ENCODE peak calls at places on chromosomes 6 and 20, in four cellular contexts. U is K562, Z is GM12878, I is HepG2. J is an unnamed sample.

GRCh38 chr20:48292806-48293205 is 507.5 kb upstream of the SULF2 start:
- DNase-seq in U (no peak), Z (no peak), I (no peak), J (peak; percentile 76)

GRCh38 chr6:64777941-64778785 is 928.9 kb downstream of the EYS start:
- DNase-seq in U (no peak), Z (no peak), I (no peak), J (no peak)

GRCh38 chr20:63087872-63088680 is 81.3 kb upstream of the BHLHE23 start:
- DNase-seq in U (no peak), Z (no peak), I (no peak), J (no peak)

GRCh38 chr6:52649521-52649920 is 21.4 kb upstream of the TMEM14A start:
- DNase-seq in U (no peak), Z (no peak), I (no peak), J (no peak)

GRCh38 chr6:37717836-37718251 is 20.2 kb upstream of the MDGA1 start:
- DNase-seq in U (no peak), Z (no peak), I (no peak), J (no peak)

GRCh38 chr6:71209626-71210025 is 79.0 kb upstream of the OGFRL1 start:
- DNase-seq in U (no peak), Z (no peak), I (no peak), J (no peak)

GRCh38 chr6:162964703-162965140 is 236.9 kb downstream of the PACRG start:
- DNase-seq in U (no peak), Z (no peak), I (no peak), J (no peak)

GRCh38 chr20:22339091-22339881 is 245.1 kb downstream of the FOXA2 start:
- DNase-seq in U (peak; percentile 29), Z (no peak), I (peak; percentile 84), J (peak; percentile 92)

GRCh38 chr6:9745476-9745875 is 669.4 kb downstream of the TFAP2A start:
- DNase-seq in U (no peak), Z (no peak), I (no peak), J (no peak)

GRCh38 chr6:64467656-64468055 is 832.1 kb downstream of the PHF3 start:
- DNase-seq in U (no peak), Z (no peak), I (no peak), J (no peak)

GRCh38 chr20:43914697-43915208 is at the start of gene TOX2:
- DNase-seq in U (peak; percentile 75), Z (no peak), I (no peak), J (peak; percentile 55)

GRCh38 chr6:37741757-37742400 is 44.2 kb upstream of the MDGA1 start:
- DNase-seq in U (peak; percentile 48), Z (no peak), I (peak; percentile 30), J (peak; percentile 65)

GRCh38 chr6:152270301-152270925 is 366.7 kb downstream of the SYNE1 start:
- DNase-seq in U (no peak), Z (no peak), I (no peak), J (no peak)

GRCh38 chr20:31841928-31842327 is 3.5 kb downstream of the FOXS1 start:
- DNase-seq in U (peak; percentile 38), Z (no peak), I (peak; percentile 38), J (no peak)

GRCh38 chr6:135334169-135334568 is 153.1 kb downstream of the MYB start:
- DNase-seq in U (no peak), Z (no peak), I (no peak), J (no peak)

GRCh38 chr20:842547-842940 is 9.0 kb downstream of the FAM110A start:
- DNase-seq in U (no peak), Z (no peak), I (no peak), J (no peak)

GRCh38 chr6:18990313-18990978 is 603.3 kb downstream of the RNF144B start:
- DNase-seq in U (peak; percentile 66), Z (no peak), I (peak; percentile 58), J (peak; percentile 91)

GRCh38 chr6:18985061-18985460 is 597.9 kb downstream of the RNF144B start:
- DNase-seq in U (no peak), Z (no peak), I (no peak), J (no peak)

GRCh38 chr6:18985958-18986357 is 598.8 kb downstream of the RNF144B start:
- DNase-seq in U (no peak), Z (no peak), I (no peak), J (no peak)
- TF ChIP-seq JUNB in U (no peak), Z (no peak), I (no peak), J (no peak)

GRCh38 chr6:33029297-33030184 is 20.1 kb upstream of the HLA-DOA start:
- DNase-seq in U (no peak), Z (peak; percentile 94), I (no peak), J (peak; percentile 28)
- TF ChIP-seq POLR2AphosphoS5 in U (no peak), Z (peak; percentile 94), I (no peak), J (no peak)

DNA sequence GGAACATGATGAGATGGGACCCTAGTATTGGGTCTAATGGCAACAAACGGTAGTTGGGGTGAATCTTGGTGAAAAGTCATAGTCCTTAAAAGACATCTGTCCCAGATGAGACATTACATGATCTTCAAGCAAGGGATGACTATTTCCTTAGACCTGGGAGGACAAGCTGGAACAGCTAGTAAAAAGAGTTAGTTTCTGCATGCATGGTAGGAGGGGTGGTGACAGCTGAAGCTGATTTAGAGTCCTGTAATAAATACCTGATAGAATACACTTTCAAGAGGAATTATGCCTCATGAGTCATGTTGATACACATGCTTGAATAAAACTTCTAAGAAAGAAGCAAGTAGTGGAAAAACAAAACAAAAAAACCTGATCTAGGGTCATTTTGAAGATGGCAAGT is 247.4 kb downstream of the CD109 start:
- DNase-seq in U (no peak), Z (no peak), I (no peak), J (no peak)
- TF ChIP-seq JUNB in U (no peak), Z (no peak), I (no peak), J (no peak)

GRCh38 chr20:24362080-24362479 is 107.3 kb upstream of the SYNDIG1 start:
- DNase-seq in U (no peak), Z (no peak), I (no peak), J (no peak)
- TF ChIP-seq POLR2AphosphoS5 in U (no peak), Z (no peak), I (no peak), J (no peak)

DNA sequence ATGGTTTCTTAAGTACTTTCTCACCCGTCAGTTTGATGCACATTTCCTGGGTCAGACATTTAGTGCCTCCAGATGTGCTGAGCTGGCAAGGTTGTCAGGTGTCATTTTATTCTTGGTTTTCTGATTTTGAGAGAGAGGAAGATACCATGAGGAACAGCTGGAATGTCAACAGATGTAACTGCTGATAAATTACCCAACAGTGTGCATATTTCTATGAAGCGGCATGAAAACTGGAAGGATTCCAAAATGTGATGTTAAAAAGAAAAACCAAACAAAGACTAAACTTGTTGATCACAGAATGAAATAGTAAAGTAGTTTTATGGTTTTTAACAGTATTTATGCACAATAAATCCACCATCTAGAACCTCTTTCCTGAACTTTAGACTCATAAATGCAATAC is 447.3 kb downstream of the HDGFL1 start:
- DNase-seq in U (no peak), Z (no peak), I (no peak), J (no peak)
- TF ChIP-seq JUNB in U (no peak), Z (no peak), I (no peak), J (no peak)

GRCh38 chr20:14958626-14959025 is 621.2 kb upstream of the FLRT3 start:
- DNase-seq in U (no peak), Z (no peak), I (no peak), J (no peak)

GRCh38 chr20:14959506-14960493 is 622.4 kb upstream of the FLRT3 start:
- DNase-seq in U (no peak), Z (no peak), I (peak; percentile 24), J (no peak)

GRCh38 chr20:14960837-14961236 is 623.4 kb upstream of the FLRT3 start:
- DNase-seq in U (no peak), Z (no peak), I (no peak), J (no peak)

GRCh38 chr20:14966203-14966602 is 628.8 kb upstream of the FLRT3 start:
- DNase-seq in U (no peak), Z (no peak), I (no peak), J (no peak)

DNA sequence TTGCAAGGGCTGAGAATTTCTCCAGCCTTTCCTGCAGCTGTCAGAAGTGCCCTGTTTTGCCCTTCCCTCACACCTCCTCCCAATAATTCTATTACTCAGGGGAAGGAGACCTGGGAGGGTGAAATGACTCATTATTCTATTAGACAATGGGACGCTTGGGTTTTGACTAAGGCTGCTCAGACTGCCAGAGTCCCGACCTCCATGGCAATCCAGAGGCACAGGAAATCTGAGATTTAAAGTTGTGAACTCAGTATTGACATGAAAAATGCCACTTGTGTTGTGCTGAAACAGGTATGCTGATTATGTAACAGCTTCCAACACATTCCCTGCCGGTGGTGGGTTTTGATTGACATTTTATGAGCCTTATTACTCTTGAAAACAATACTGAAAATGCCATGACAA is 625.9 kb upstream of the FLRT3 start:
- DNase-seq in U (no peak), Z (no peak), I (peak; percentile 35), J (no peak)
- TF ChIP-seq POLR2AphosphoS5 in U (no peak), Z (no peak), I (no peak), J (no peak)

DNA sequence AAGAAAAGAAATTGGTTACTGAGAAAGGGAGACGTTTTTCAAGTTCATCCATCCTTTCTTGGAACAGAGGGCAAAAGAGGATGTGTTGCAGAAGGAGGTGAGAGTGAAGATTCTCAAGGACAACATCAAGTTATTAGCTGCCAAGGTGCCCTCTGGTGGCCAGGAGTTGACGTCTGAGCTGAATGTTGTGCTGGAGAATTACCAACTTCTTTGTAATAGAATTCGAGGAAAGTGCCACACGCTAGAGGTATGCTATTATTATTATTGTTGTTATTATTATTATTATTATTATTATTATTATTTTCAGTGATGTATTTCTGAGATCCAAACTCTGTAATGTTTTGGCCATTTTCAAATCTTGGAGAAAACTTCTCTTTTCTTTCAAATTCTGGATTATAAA is 197.0 kb downstream of the UTRN start:
- DNase-seq in U (peak; percentile 51), Z (peak; percentile 20), I (peak; percentile 69), J (peak; percentile 89)
- TF ChIP-seq JUNB in U (no peak), Z (no peak), I (no peak), J (no peak)

DNA sequence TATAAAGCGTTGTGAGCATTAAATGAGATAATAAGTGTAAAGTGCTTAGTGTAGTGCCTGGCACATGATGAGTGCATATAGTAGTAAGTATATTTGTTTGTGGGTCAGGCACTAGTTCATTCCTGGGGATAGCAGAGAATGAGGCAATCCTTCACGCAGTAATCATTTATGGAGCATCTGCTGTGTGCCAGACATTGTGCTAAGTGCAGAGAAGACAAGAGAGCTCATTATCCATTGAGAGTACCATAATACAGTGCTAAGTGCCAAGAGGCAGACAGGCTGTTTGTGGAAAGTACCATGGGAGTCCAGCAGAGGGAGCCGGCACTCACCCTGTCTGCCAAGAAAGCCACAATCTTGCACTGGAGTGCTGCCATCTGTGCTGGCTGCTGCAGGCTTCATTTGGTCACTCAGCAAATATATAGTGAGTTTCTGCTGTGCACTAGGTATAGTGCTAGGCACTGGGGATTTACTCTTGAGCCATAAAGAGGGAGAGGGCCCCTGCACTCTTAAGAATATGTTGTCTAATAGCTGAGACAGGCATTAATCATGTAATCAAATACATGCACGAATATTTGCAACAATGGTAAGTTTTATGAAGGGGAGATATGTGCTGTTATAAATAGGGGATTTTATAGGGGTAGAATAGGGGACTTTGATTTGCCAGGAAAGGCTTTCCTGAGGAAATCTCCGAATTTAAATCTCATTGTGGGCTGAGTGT is 12.9 kb upstream of the MROH8 start:
- DNase-seq in U (peak; percentile 82), Z (no peak), I (peak; percentile 80), J (peak; percentile 80)
- TF ChIP-seq POLR2AphosphoS5 in U (no peak), Z (no peak), I (no peak), J (no peak)